ENCODE peak calls at places on chromosomes 12 and 14, in six cellular contexts. One of them, this sample, is unnamed.

GRCh38 chr14:95530461-95531170 is 4.2 kb upstream of the GLRX5 start:
- DNase-seq in breast epithelium: no peak
- DNase-seq in GM12892: no peak
- DNase-seq in endothelial cell of umbilical vein: no peak
- DNase-seq in HepG2: no peak
- DNase-seq in esophagus muscularis mucosa: no peak
- DNase-seq in this sample: no peak

GRCh38 chr14:74080820-74081460 is 3.3 kb downstream of the ALDH6A1 start:
- DNase-seq in breast epithelium: no peak
- DNase-seq in GM12892: no peak
- DNase-seq in endothelial cell of umbilical vein: peak; percentile 86
- DNase-seq in HepG2: peak; percentile 28
- DNase-seq in esophagus muscularis mucosa: no peak
- DNase-seq in this sample: no peak

GRCh38 chr12:15227004-15227679 is 5.9 kb upstream of the RERG start:
- DNase-seq in breast epithelium: no peak
- DNase-seq in GM12892: no peak
- DNase-seq in endothelial cell of umbilical vein: peak; percentile 55
- DNase-seq in HepG2: peak; percentile 42
- DNase-seq in esophagus muscularis mucosa: no peak
- DNase-seq in this sample: peak; percentile 42

GRCh38 chr14:101575581-101575980 is 14.3 kb downstream of the DIO3 start:
- DNase-seq in breast epithelium: no peak
- DNase-seq in GM12892: no peak
- DNase-seq in endothelial cell of umbilical vein: no peak
- DNase-seq in HepG2: no peak
- DNase-seq in esophagus muscularis mucosa: no peak
- DNase-seq in this sample: no peak

GRCh38 chr14:33280646-33281045 is 342.0 kb downstream of the NPAS3 start:
- DNase-seq in breast epithelium: no peak
- DNase-seq in GM12892: no peak
- DNase-seq in endothelial cell of umbilical vein: no peak
- DNase-seq in HepG2: no peak
- DNase-seq in esophagus muscularis mucosa: no peak
- DNase-seq in this sample: no peak

GRCh38 chr14:83994020-83994419 is 1535.9 kb upstream of the FLRT2 start:
- DNase-seq in breast epithelium: no peak
- DNase-seq in GM12892: no peak
- DNase-seq in endothelial cell of umbilical vein: no peak
- DNase-seq in HepG2: no peak
- DNase-seq in esophagus muscularis mucosa: no peak
- DNase-seq in this sample: no peak

GRCh38 chr12:127083028-127083949 is 1183.7 kb upstream of the TMEM132C start:
- DNase-seq in breast epithelium: no peak
- DNase-seq in GM12892: peak; percentile 16
- DNase-seq in endothelial cell of umbilical vein: peak; percentile 35
- DNase-seq in HepG2: peak; percentile 59
- DNase-seq in esophagus muscularis mucosa: no peak
- DNase-seq in this sample: peak; percentile 54

GRCh38 chr12:10339441-10339840 is 31.8 kb downstream of the KLRD1 start:
- DNase-seq in breast epithelium: no peak
- DNase-seq in GM12892: no peak
- DNase-seq in endothelial cell of umbilical vein: peak; percentile 48
- DNase-seq in HepG2: no peak
- DNase-seq in esophagus muscularis mucosa: no peak
- DNase-seq in this sample: peak; percentile 23

GRCh38 chr14:56310643-56311042 is 192.4 kb downstream of the PELI2 start:
- DNase-seq in breast epithelium: no peak
- DNase-seq in GM12892: no peak
- DNase-seq in endothelial cell of umbilical vein: peak; percentile 27
- DNase-seq in HepG2: no peak
- DNase-seq in esophagus muscularis mucosa: no peak
- DNase-seq in this sample: no peak

GRCh38 chr12:101675555-101675954 is 21.9 kb upstream of the CHPT1 start:
- DNase-seq in breast epithelium: no peak
- DNase-seq in GM12892: no peak
- DNase-seq in endothelial cell of umbilical vein: no peak
- DNase-seq in HepG2: peak; percentile 45
- DNase-seq in esophagus muscularis mucosa: no peak
- DNase-seq in this sample: no peak

DNA sequence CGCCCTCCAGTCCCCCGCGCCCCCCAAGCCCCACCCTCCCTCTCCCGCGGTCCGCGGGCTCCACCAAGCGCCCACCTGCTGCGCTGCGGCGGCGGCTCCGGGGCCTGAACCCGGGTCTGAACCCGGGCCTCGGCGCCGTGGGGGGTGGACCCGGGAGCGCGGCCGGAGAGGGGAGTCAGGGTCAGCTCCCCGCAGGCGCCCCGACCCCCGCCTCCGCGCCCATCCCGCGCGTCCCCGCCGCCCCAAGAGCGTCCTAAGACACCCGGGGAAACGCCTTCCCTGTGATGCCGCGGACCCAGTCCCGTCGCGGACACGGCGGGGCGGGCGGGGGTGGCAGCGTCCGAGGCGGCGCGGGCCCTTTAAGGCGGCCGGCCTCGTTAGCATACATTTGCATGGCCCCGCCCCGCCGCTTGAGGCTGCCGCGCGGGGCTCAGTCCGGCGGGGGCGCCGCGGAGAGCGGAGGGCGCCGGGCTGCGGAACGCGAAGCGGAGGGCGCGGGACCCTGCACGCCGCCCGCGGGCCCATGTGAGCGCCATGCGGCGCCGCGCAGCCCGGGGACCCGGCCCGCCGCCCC is at the start of gene MMP17:
- DNase-seq in breast epithelium: no peak
- DNase-seq in GM12892: peak; percentile 54
- DNase-seq in endothelial cell of umbilical vein: peak; percentile 41
- DNase-seq in HepG2: no peak
- DNase-seq in esophagus muscularis mucosa: no peak
- DNase-seq in this sample: no peak
- TF ChIP-seq POLR2A in breast epithelium: no peak
- TF ChIP-seq POLR2A in GM12892: no peak
- TF ChIP-seq POLR2A in endothelial cell of umbilical vein: peak; percentile 35
- TF ChIP-seq POLR2A in HepG2: no peak
- TF ChIP-seq POLR2A in esophagus muscularis mucosa: no peak
- TF ChIP-seq POLR2A in this sample: no peak

GRCh38 chr12:93836616-93837260 is 159.6 kb downstream of the CRADD start:
- DNase-seq in breast epithelium: no peak
- DNase-seq in GM12892: no peak
- DNase-seq in endothelial cell of umbilical vein: no peak
- DNase-seq in HepG2: no peak
- DNase-seq in esophagus muscularis mucosa: peak; percentile 50
- DNase-seq in this sample: no peak
- TF ChIP-seq POLR2AphosphoS5 in breast epithelium: no peak
- TF ChIP-seq POLR2AphosphoS5 in GM12892: no peak
- TF ChIP-seq POLR2AphosphoS5 in endothelial cell of umbilical vein: no peak
- TF ChIP-seq POLR2AphosphoS5 in HepG2: no peak
- TF ChIP-seq POLR2AphosphoS5 in esophagus muscularis mucosa: no peak
- TF ChIP-seq POLR2AphosphoS5 in this sample: no peak

DNA sequence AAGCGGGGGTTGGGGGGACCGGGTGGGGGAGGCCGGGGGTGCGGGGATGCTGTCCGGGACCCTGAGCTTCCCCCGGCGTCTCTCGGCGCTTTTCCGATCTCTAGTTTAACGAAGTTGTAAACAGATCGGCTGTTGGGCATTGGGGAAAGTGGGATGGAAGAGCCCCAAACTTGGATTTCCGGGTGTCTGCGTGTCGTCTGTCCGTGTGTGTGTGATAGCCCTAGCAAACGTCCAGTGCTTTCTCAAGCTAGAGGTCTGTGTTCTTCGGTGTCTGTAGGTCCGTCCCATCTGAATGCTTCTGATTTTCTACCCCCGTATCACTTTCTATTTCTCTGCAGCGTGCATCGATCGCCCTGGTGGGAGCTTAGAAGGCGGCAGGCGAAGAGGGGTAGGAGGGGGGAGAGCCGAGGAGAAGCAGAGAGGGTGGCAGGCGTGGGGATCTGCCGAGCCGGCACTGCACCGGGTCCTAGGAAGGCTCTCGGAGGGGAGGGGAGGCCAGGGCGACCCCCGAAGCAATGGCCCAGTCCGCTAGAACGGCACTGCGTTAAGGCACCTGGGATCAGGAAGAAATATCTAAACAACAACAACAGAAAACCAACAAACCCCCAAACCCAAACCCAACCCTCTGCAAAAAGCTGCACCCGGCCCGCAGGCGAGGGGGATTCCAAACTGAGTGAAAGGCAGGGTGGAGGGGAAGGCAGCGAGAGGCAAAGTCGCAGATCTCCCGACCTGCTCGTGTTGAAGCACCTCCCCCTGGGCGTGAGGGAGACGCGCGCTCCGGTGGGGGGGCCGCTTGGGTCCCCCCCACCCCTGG is 1.0 kb downstream of the KCNA1 start:
- DNase-seq in breast epithelium: no peak
- DNase-seq in GM12892: peak; percentile 50
- DNase-seq in endothelial cell of umbilical vein: no peak
- DNase-seq in HepG2: no peak
- DNase-seq in esophagus muscularis mucosa: peak; percentile 80
- DNase-seq in this sample: no peak
- TF ChIP-seq POLR2A in breast epithelium: no peak
- TF ChIP-seq POLR2A in GM12892: no peak
- TF ChIP-seq POLR2A in endothelial cell of umbilical vein: no peak
- TF ChIP-seq POLR2A in HepG2: no peak
- TF ChIP-seq POLR2A in esophagus muscularis mucosa: no peak
- TF ChIP-seq POLR2A in this sample: no peak

GRCh38 chr12:30501718-30502117 is 194.0 kb downstream of the IPO8 start:
- DNase-seq in breast epithelium: no peak
- DNase-seq in GM12892: no peak
- DNase-seq in endothelial cell of umbilical vein: no peak
- DNase-seq in HepG2: no peak
- DNase-seq in esophagus muscularis mucosa: no peak
- DNase-seq in this sample: no peak
- TF ChIP-seq POLR2AphosphoS5 in breast epithelium: no peak
- TF ChIP-seq POLR2AphosphoS5 in GM12892: no peak
- TF ChIP-seq POLR2AphosphoS5 in endothelial cell of umbilical vein: no peak
- TF ChIP-seq POLR2AphosphoS5 in HepG2: no peak
- TF ChIP-seq POLR2AphosphoS5 in esophagus muscularis mucosa: no peak
- TF ChIP-seq POLR2AphosphoS5 in this sample: no peak

DNA sequence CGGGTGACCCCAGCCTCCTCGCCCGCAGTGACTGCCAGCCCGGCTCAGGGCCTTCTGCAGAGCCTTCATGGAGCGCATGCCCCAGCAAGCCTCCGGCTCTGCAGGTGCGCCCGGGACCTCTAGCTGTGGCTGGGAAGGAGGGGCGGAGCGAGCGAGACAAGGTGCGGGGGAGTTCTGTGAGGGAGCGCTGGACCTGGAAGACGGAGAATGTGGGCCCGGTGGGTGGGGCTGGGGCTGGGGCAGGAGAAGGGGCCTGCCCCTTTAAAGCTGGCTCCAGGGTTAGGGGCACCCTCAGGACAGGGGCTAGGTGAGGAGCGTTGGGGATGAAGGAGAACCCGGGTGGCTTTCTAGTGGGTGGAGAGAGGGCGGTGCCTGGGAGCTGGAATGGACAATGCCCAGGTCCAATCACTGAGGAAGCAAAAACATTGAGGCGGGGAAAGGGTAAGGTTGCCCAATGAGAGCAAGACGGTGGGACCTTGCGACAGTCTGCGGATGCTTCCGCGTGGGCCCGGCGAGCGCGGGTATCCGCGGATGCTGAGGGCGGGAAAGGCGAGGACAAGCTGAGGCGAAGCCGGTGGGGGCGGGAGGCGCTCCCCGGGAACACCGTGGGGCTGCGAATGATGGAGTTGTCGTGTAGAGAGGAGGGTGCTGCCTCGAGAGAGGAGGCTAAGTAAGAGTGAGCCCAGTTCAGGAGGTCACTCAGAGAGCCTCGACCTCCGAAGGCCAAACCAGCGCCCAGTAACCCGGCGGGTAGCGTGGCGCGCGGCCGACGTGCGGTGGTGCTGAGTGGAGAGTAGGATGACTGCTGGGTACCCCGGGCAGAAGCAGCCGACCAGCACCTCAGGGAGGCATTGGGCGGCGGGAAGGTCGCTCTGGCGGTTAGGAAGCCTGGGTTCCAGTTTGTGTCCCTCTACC is at the start of gene GLS2:
- DNase-seq in breast epithelium: peak; percentile 65
- DNase-seq in GM12892: peak; percentile 63
- DNase-seq in endothelial cell of umbilical vein: peak; percentile 75
- DNase-seq in HepG2: peak; percentile 76
- DNase-seq in esophagus muscularis mucosa: peak; percentile 94
- DNase-seq in this sample: no peak
- TF ChIP-seq POLR2A in breast epithelium: no peak
- TF ChIP-seq POLR2A in GM12892: no peak
- TF ChIP-seq POLR2A in endothelial cell of umbilical vein: no peak
- TF ChIP-seq POLR2A in HepG2: peak; percentile 66
- TF ChIP-seq POLR2A in esophagus muscularis mucosa: no peak
- TF ChIP-seq POLR2A in this sample: no peak

GRCh38 chr12:112936264-112936663 is 2.0 kb upstream of the OAS3 start:
- DNase-seq in breast epithelium: no peak
- DNase-seq in GM12892: no peak
- DNase-seq in endothelial cell of umbilical vein: no peak
- DNase-seq in HepG2: no peak
- DNase-seq in esophagus muscularis mucosa: no peak
- DNase-seq in this sample: no peak

GRCh38 chr12:112938751-112939150 is 477 bp downstream of the OAS3 start:
- DNase-seq in breast epithelium: no peak
- DNase-seq in GM12892: no peak
- DNase-seq in endothelial cell of umbilical vein: no peak
- DNase-seq in HepG2: no peak
- DNase-seq in esophagus muscularis mucosa: no peak
- DNase-seq in this sample: no peak

GRCh38 chr12:112939761-112940357 is 1.6 kb downstream of the OAS3 start:
- DNase-seq in breast epithelium: no peak
- DNase-seq in GM12892: peak; percentile 44
- DNase-seq in endothelial cell of umbilical vein: no peak
- DNase-seq in HepG2: no peak
- DNase-seq in esophagus muscularis mucosa: no peak
- DNase-seq in this sample: no peak

GRCh38 chr12:112937741-112938719 is at the start of gene OAS3:
- DNase-seq in breast epithelium: peak; percentile 88
- DNase-seq in GM12892: peak; percentile 48
- DNase-seq in endothelial cell of umbilical vein: peak; percentile 57
- DNase-seq in HepG2: peak; percentile 77
- DNase-seq in esophagus muscularis mucosa: peak; percentile 97
- DNase-seq in this sample: peak; percentile 22

GRCh38 chr12:112936927-112937326 is 1.3 kb upstream of the OAS3 start:
- DNase-seq in breast epithelium: no peak
- DNase-seq in GM12892: no peak
- DNase-seq in endothelial cell of umbilical vein: no peak
- DNase-seq in HepG2: no peak
- DNase-seq in esophagus muscularis mucosa: no peak
- DNase-seq in this sample: no peak
- TF ChIP-seq POLR2AphosphoS5 in breast epithelium: no peak
- TF ChIP-seq POLR2AphosphoS5 in GM12892: no peak
- TF ChIP-seq POLR2AphosphoS5 in endothelial cell of umbilical vein: no peak
- TF ChIP-seq POLR2AphosphoS5 in HepG2: no peak
- TF ChIP-seq POLR2AphosphoS5 in esophagus muscularis mucosa: no peak
- TF ChIP-seq POLR2AphosphoS5 in this sample: no peak